ENCODE peak calls at places on chromosomes 6 and 20, in five cellular contexts. I is aorta, H is OCI-LY7, W is breast epithelium, J is AG10803. U is an unnamed sample.

GRCh38 chr6:139927236-139927635 is 552.8 kb upstream of the CITED2 start:
- DNase-seq in I (no peak), H (no peak), W (no peak), J (peak), U (no peak)

GRCh38 chr20:22607695-22608094 is 23.3 kb upstream of the FOXA2 start:
- DNase-seq in I (no peak), H (no peak), W (no peak), J (no peak), U (no peak)

GRCh38 chr20:19292254-19292653 is 79.8 kb downstream of the SLC24A3 start:
- DNase-seq in I (no peak), H (no peak), W (no peak), J (no peak), U (no peak)

GRCh38 chr6:90463359-90463758 is 123.5 kb downstream of the MAP3K7 start:
- DNase-seq in I (no peak), H (peak), W (no peak), J (no peak), U (no peak)

GRCh38 chr6:127402890-127403617 is 56.1 kb downstream of the KIAA0408 start:
- DNase-seq in I (no peak), H (no peak), W (no peak), J (no peak), U (no peak)

GRCh38 chr6:45477278-45477677 is 99.5 kb upstream of the SUPT3H start:
- DNase-seq in I (no peak), H (no peak), W (no peak), J (no peak), U (no peak)

GRCh38 chr6:52512199-52512598 is 64.7 kb downstream of the TRAM2 start:
- DNase-seq in I (peak), H (no peak), W (no peak), J (peak), U (peak)

GRCh38 chr20:54103067-54103761 is 32.8 kb upstream of the BCAS1 start:
- DNase-seq in I (peak), H (peak), W (peak), J (peak), U (peak)

GRCh38 chr6:27811383-27811782 is 100.8 kb downstream of the OR2B2 start:
- DNase-seq in I (no peak), H (peak), W (no peak), J (no peak), U (no peak)

GRCh38 chr6:78781001-78781400 is 86.3 kb upstream of the IRAK1BP1 start:
- DNase-seq in I (no peak), H (no peak), W (no peak), J (no peak), U (no peak)

GRCh38 chr6:81668615-81669047 is 83.8 kb downstream of the TENT5A start:
- DNase-seq in I (no peak), H (no peak), W (no peak), J (no peak), U (peak)

GRCh38 chr6:126959765-126960164 is 158.7 kb upstream of the RSPO3 start:
- DNase-seq in I (no peak), H (no peak), W (no peak), J (no peak), U (no peak)

GRCh38 chr20:17558154-17558940 is 11.5 kb upstream of the DSTN start:
- DNase-seq in I (peak), H (no peak), W (no peak), J (peak), U (no peak)

GRCh38 chr6:11101417-11101816 is 7.8 kb downstream of the SMIM13 start:
- DNase-seq in I (no peak), H (no peak), W (no peak), J (no peak), U (no peak)

GRCh38 chr20:34581341-34582189 is 23.0 kb downstream of the MAP1LC3A start:
- DNase-seq in I (no peak), H (no peak), W (no peak), J (peak), U (peak)

GRCh38 chr6:43740961-43741764 is 28.8 kb upstream of the VEGFA start:
- DNase-seq in I (no peak), H (no peak), W (no peak), J (no peak), U (no peak)

GRCh38 chr20:57048027-57048869 is 218.2 kb downstream of the BMP7 start:
- DNase-seq in I (no peak), H (peak), W (no peak), J (peak), U (no peak)

GRCh38 chr20:34367155-34367554 is 4.1 kb downstream of the ITCH start:
- DNase-seq in I (no peak), H (no peak), W (no peak), J (no peak), U (no peak)

GRCh38 chr6:118652051-118652699 is 784 bp upstream of the CEP85L start:
- DNase-seq in I (no peak), H (peak), W (no peak), J (no peak), U (no peak)

GRCh38 chr20:49750611-49751396 is 37.1 kb upstream of the B4GALT5 start:
- DNase-seq in I (no peak), H (peak), W (no peak), J (no peak), U (no peak)

GRCh38 chr6:9766240-9766915 is 648.5 kb downstream of the TFAP2A start:
- DNase-seq in I (no peak), H (no peak), W (no peak), J (peak), U (no peak)

GRCh38 chr6:128005009-128005408 is 104.2 kb upstream of the THEMIS start:
- DNase-seq in I (no peak), H (no peak), W (no peak), J (no peak), U (no peak)

GRCh38 chr6:1766663-1767062 is 156.9 kb downstream of the FOXC1 start:
- DNase-seq in I (no peak), H (no peak), W (no peak), J (no peak), U (peak)

GRCh38 chr20:57666834-57667157 is 43.0 kb downstream of the PMEPA1 start:
- DNase-seq in I (peak), H (no peak), W (no peak), J (no peak), U (no peak)

GRCh38 chr20:46057856-46058655 is 29.0 kb downstream of the SLC12A5 start:
- DNase-seq in I (no peak), H (no peak), W (no peak), J (peak), U (peak)

GRCh38 chr20:3805594-3806264 is 9.6 kb downstream of the CDC25B start:
- DNase-seq in I (no peak), H (no peak), W (no peak), J (peak), U (no peak)

DNA sequence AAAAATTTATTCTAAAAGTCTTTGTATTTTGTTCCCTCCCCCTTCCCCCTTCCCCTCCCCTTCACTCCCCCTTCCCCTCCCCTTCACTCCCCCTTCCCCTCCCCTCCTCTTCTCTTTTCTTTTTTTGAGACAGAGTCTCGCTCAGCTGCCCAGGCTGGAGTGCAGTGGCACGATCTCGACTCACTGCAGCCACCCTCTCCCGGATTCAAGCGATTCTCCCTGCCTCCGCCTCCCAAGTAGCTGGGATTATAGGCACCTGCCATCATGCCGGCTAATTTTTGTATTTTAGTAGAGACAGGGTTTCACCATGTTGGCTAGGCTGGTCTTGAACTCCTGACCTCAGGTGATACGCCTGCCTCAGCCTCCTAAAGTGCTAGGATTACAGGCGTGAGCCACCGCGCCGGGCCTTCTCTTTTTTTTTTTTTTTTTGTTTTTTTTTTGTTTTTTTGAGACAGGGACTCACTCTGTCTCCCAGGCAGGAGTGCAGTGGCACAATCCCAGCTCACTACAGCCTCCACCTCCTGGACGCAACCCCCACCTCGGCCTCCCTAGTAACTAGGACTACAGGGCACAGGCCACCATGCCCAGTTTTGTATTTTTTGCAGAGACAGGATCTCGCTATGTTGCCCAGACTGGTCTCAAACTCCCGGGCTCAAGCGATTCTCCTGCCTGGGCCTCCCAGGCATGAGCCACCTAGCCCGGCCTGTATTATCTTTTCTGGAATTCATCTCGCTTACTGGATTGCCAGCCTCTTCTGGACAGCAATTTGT is 1.1 kb upstream of the AFG1L start:
- DNase-seq in I (no peak), H (no peak), W (no peak), J (no peak), U (no peak)
- H3K4me3 ChIP-seq in I (no peak), H (peak), W (no peak), J (no peak), U (peak)

DNA sequence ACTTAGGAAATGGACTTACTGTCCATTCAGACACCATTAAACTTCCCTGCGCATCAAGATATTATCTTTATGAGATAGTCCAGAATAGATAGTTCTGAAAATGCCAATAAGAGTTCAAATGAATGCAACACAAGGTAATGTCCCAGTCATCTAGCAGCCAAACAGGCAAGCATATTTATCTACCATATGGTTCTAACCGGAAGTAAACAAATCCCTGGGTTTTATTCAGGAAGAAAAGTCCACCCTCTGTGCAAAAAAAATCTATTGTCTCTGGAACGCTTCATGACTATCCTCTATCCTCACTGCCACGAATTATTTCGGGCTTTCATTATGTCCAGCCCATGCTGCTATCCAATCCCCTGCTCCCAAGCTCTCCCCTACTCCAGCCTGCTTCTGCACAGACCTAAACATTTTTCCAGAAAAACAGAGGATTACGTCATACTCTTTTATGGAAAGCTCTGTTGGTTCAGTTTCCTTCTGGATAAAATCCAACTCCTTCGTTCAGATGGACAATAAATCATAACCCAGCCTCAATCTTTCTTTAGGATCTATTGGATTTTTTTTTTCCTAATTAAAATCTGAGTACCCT is 11.4 kb downstream of the PPIL6 start:
- DNase-seq in I (no peak), H (no peak), W (no peak), J (peak), U (no peak)
- H3K4me3 ChIP-seq in I (no peak), H (no peak), W (no peak), J (no peak), U (peak)

GRCh38 chr20:62473717-62474584 is 1.8 kb downstream of the GATA5 start:
- DNase-seq in I (no peak), H (no peak), W (no peak), J (no peak), U (no peak)

GRCh38 chr20:62476074-62476838 is 461 bp upstream of the GATA5 start:
- DNase-seq in I (no peak), H (no peak), W (no peak), J (no peak), U (peak)

GRCh38 chr20:62475027-62475818 is 572 bp downstream of the GATA5 start:
- DNase-seq in I (no peak), H (no peak), W (no peak), J (no peak), U (no peak)

GRCh38 chr20:62474585-62475026 is 1.2 kb downstream of the GATA5 start:
- DNase-seq in I (no peak), H (no peak), W (no peak), J (no peak), U (no peak)

DNA sequence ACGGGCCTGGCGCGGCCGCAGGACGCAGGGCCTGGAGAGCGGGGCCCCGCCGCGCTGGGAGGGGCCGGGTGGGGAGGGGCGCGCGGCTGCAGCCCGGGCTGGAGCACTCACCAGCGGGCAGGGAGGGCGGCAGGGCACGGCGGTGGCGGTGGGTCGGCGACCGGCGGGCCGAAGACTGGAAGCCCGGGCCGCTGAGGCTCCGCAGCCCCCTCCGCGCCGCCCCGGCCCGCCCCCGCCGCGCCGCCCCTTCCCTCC is at the start of gene GATA5:
- DNase-seq in I (no peak), H (no peak), W (no peak), J (no peak), U (no peak)
- H3K4me3 ChIP-seq in I (peak), H (no peak), W (peak), J (no peak), U (peak)

DNA sequence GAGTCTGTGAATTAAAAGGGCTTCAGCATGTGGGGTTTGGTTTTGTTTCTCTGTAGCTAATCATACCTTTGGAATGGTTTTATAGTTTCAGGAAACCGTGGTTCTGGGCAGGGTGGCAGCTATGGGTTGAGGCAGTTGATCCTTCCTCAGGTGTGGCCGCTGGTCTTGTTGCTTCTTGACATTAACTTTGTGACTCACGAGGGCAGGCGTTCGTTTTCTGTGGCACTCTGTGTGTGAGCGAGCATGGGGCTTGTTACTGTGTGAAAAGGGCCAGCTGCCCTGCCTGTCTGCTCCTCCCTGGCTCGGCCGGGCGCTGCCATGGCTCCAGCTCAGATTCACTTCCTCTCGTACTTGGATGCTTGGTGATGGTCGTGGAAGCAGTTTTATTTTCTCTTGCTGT is 16.2 kb downstream of the DNAJC5 start:
- DNase-seq in I (no peak), H (no peak), W (no peak), J (peak), U (no peak)
- H3K4me3 ChIP-seq in I (no peak), H (no peak), W (no peak), J (peak), U (no peak)

GRCh38 chr20:36547186-36548005 is 6.1 kb downstream of the MYL9 start:
- DNase-seq in I (no peak), H (no peak), W (no peak), J (no peak), U (no peak)
- H3K4me3 ChIP-seq in I (no peak), H (no peak), W (no peak), J (no peak), U (no peak)

DNA sequence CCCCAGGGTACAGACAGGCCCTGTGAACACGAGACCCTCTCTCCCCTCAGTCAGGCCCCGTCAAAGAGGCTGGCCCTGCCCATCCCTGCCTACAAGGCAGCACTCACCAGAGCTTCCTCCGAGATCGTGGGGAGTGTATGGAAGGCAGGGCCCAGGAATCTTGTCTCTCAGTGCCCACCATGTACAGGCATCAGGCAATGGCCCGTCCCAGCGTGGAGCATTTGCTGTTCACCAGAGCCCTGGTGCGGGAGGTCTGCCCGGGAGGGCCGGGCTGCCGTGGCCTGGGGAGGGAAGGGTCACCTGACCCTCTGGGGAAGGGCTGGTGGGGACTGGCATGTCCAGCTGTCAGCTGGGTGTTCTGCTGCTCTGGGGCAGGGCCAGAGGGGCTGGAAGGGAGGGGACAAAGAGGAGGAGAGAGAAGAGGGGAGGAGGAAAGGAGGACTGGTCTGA is at the start of gene IP6K3:
- DNase-seq in I (no peak), H (no peak), W (no peak), J (no peak), U (peak)
- H3K4me3 ChIP-seq in I (no peak), H (no peak), W (no peak), J (no peak), U (peak)

DNA sequence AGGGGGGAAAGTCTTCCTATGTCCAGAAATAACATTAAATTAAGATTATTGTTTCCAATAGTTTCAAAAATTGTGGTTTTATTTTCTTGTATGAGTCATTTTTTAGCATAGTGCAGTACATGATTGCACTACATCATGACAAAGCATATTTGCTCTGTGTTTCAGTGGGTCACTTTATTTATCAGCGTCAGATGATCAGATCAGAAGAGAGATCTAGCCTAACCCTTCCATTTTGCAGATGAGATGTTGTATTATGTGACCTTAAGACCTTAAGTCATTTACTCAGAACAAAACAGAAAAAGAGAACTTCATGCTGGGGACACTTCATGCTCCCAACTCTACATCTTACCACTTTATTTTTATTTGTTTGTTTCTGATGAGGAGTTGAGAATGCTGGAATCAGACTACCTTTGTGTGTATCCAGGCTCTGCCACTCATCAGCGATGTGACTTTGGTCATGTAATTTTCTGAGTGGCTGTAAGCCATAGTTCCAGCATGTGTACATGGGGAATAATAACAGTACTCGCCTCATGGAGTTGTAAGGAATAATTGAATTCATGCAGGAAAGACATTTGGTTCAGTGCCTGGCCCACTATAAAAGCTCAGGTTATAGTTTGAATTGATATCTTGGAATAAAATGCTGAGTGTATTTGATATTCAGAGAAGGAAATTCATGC is 13.5 kb downstream of the EYA4 start:
- DNase-seq in I (no peak), H (no peak), W (no peak), J (peak), U (no peak)
- H3K4me3 ChIP-seq in I (no peak), H (no peak), W (no peak), J (no peak), U (no peak)

DNA sequence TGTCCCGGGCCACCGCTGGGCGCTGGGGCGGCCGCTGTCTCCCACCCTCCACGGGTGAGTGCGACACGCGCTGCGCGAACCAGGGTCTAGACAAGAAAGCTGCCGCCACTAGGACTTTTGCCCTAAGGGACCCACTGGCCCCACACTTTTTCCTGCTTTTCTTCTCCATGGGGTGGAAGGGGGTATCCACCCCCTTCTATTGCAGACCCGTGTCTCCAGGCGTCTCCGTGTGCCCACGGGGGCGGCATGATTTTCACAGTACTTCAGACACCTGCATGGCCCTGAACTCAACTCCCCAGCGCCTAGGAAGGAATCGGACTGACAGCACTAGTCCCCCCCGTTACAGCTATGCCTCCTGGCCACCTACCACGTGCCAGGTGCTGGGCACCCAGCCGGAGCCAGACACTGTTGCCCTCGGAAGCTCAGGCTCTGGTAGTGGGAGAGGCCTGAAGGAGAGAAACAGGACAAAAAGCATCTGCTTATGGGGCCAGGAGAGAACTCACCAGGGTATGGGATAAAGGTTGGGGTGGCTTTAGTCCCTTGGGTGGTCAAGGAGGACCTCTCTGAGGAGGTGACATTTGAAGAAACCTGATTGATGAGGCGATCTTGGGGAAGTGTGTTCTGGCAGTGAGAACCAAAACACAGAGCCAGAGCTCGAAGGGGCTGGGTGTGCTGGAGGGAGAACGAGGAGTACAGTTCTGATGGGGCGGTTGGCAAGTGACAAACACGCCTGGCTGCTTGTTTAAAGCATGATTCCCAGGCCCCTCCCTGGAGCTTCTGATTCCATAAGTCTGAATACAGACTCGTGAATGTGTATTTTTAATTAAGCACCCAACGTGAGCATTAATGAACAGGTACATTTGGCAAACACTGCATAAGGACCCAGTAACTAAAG is 622 bp upstream of the NFATC2 start:
- DNase-seq in I (no peak), H (peak), W (no peak), J (no peak), U (no peak)
- H3K4me3 ChIP-seq in I (peak), H (peak), W (peak), J (no peak), U (peak)

U was measured in left ventricle myocardium inferior.